ENCODE peak calls at places on chromosomes 3 and 15, in ten cellular contexts. One of them, this sample, is unnamed.

GRCh38 chr15:66841953-66842681 is 140.1 kb downstream of the SMAD6 start:
- DNase-seq in uterus: peak
- DNase-seq in BJ: peak
- DNase-seq in fibroblast of lung: peak
- DNase-seq in AG10803: peak
- DNase-seq in prostate gland: peak
- DNase-seq in OCI-LY7: no peak
- DNase-seq in thoracic aorta: peak
- DNase-seq in omental fat pad: peak
- DNase-seq in upper lobe of right lung: peak
- DNase-seq in this sample: peak

GRCh38 chr3:197881601-197882000 is 68.4 kb upstream of the RPL35A start:
- DNase-seq in uterus: no peak
- DNase-seq in BJ: no peak
- DNase-seq in fibroblast of lung: no peak
- DNase-seq in AG10803: no peak
- DNase-seq in prostate gland: no peak
- DNase-seq in OCI-LY7: no peak
- DNase-seq in thoracic aorta: no peak
- DNase-seq in omental fat pad: no peak
- DNase-seq in upper lobe of right lung: no peak
- DNase-seq in this sample: no peak

GRCh38 chr15:96326551-96327154 is 3.8 kb upstream of the NR2F2 start:
- DNase-seq in uterus: peak
- DNase-seq in BJ: no peak
- DNase-seq in fibroblast of lung: peak
- DNase-seq in AG10803: peak
- DNase-seq in prostate gland: no peak
- DNase-seq in OCI-LY7: no peak
- DNase-seq in thoracic aorta: no peak
- DNase-seq in omental fat pad: no peak
- DNase-seq in upper lobe of right lung: peak
- DNase-seq in this sample: peak

GRCh38 chr3:71581981-71582611 is 1.4 kb downstream of the FOXP1 start:
- DNase-seq in uterus: peak
- DNase-seq in BJ: no peak
- DNase-seq in fibroblast of lung: no peak
- DNase-seq in AG10803: peak
- DNase-seq in prostate gland: peak
- DNase-seq in OCI-LY7: peak
- DNase-seq in thoracic aorta: peak
- DNase-seq in omental fat pad: no peak
- DNase-seq in upper lobe of right lung: peak
- DNase-seq in this sample: no peak

GRCh38 chr15:67692573-67692972 is 132.7 kb upstream of the SKOR1 start:
- DNase-seq in uterus: no peak
- DNase-seq in BJ: no peak
- DNase-seq in fibroblast of lung: no peak
- DNase-seq in AG10803: no peak
- DNase-seq in prostate gland: no peak
- DNase-seq in OCI-LY7: no peak
- DNase-seq in thoracic aorta: no peak
- DNase-seq in omental fat pad: no peak
- DNase-seq in upper lobe of right lung: no peak
- DNase-seq in this sample: no peak

GRCh38 chr3:43296565-43296964 is 10.2 kb downstream of the SNRK start:
- DNase-seq in uterus: no peak
- DNase-seq in BJ: no peak
- DNase-seq in fibroblast of lung: peak
- DNase-seq in AG10803: peak
- DNase-seq in prostate gland: no peak
- DNase-seq in OCI-LY7: peak
- DNase-seq in thoracic aorta: no peak
- DNase-seq in omental fat pad: no peak
- DNase-seq in upper lobe of right lung: no peak
- DNase-seq in this sample: no peak

GRCh38 chr15:39582977-39583585 is 2.2 kb downstream of the THBS1 start:
- DNase-seq in uterus: no peak
- DNase-seq in BJ: peak
- DNase-seq in fibroblast of lung: no peak
- DNase-seq in AG10803: peak
- DNase-seq in prostate gland: no peak
- DNase-seq in OCI-LY7: no peak
- DNase-seq in thoracic aorta: no peak
- DNase-seq in omental fat pad: no peak
- DNase-seq in upper lobe of right lung: no peak
- DNase-seq in this sample: no peak

GRCh38 chr3:98733055-98733777 is 29.9 kb upstream of the ST3GAL6 start:
- DNase-seq in uterus: peak
- DNase-seq in BJ: no peak
- DNase-seq in fibroblast of lung: peak
- DNase-seq in AG10803: no peak
- DNase-seq in prostate gland: peak
- DNase-seq in OCI-LY7: no peak
- DNase-seq in thoracic aorta: no peak
- DNase-seq in omental fat pad: no peak
- DNase-seq in upper lobe of right lung: peak
- DNase-seq in this sample: peak

GRCh38 chr3:128447561-128448013 is 19.1 kb downstream of the DNAJB8 start:
- DNase-seq in uterus: no peak
- DNase-seq in BJ: no peak
- DNase-seq in fibroblast of lung: no peak
- DNase-seq in AG10803: no peak
- DNase-seq in prostate gland: no peak
- DNase-seq in OCI-LY7: no peak
- DNase-seq in thoracic aorta: no peak
- DNase-seq in omental fat pad: no peak
- DNase-seq in upper lobe of right lung: no peak
- DNase-seq in this sample: no peak

GRCh38 chr15:41115652-41116115 is 396 bp downstream of the INO80 start:
- DNase-seq in uterus: no peak
- DNase-seq in BJ: no peak
- DNase-seq in fibroblast of lung: peak
- DNase-seq in AG10803: peak
- DNase-seq in prostate gland: peak
- DNase-seq in OCI-LY7: peak
- DNase-seq in thoracic aorta: peak
- DNase-seq in omental fat pad: peak
- DNase-seq in upper lobe of right lung: peak
- DNase-seq in this sample: peak

GRCh38 chr15:57751177-57751800 is 44.8 kb downstream of the POLR2M start:
- DNase-seq in uterus: no peak
- DNase-seq in BJ: no peak
- DNase-seq in fibroblast of lung: peak
- DNase-seq in AG10803: peak
- DNase-seq in prostate gland: no peak
- DNase-seq in OCI-LY7: peak
- DNase-seq in thoracic aorta: no peak
- DNase-seq in omental fat pad: no peak
- DNase-seq in upper lobe of right lung: no peak
- DNase-seq in this sample: peak

GRCh38 chr3:131193671-131194291 is 167.1 kb downstream of the NEK11 start:
- DNase-seq in uterus: no peak
- DNase-seq in BJ: no peak
- DNase-seq in fibroblast of lung: no peak
- DNase-seq in AG10803: peak
- DNase-seq in prostate gland: no peak
- DNase-seq in OCI-LY7: no peak
- DNase-seq in thoracic aorta: no peak
- DNase-seq in omental fat pad: no peak
- DNase-seq in upper lobe of right lung: no peak
- DNase-seq in this sample: peak

GRCh38 chr3:78741066-78741645 is 1026.6 kb downstream of the ROBO1 start:
- DNase-seq in uterus: no peak
- DNase-seq in BJ: no peak
- DNase-seq in fibroblast of lung: no peak
- DNase-seq in AG10803: no peak
- DNase-seq in prostate gland: no peak
- DNase-seq in OCI-LY7: peak
- DNase-seq in thoracic aorta: no peak
- DNase-seq in omental fat pad: no peak
- DNase-seq in upper lobe of right lung: no peak
- DNase-seq in this sample: no peak

GRCh38 chr3:11204697-11205397 is 50.6 kb downstream of the HRH1 start:
- DNase-seq in uterus: no peak
- DNase-seq in BJ: no peak
- DNase-seq in fibroblast of lung: no peak
- DNase-seq in AG10803: no peak
- DNase-seq in prostate gland: no peak
- DNase-seq in OCI-LY7: no peak
- DNase-seq in thoracic aorta: no peak
- DNase-seq in omental fat pad: no peak
- DNase-seq in upper lobe of right lung: no peak
- DNase-seq in this sample: no peak

GRCh38 chr15:38002883-38003477 is 68.5 kb downstream of the TMCO5A start:
- DNase-seq in uterus: no peak
- DNase-seq in BJ: no peak
- DNase-seq in fibroblast of lung: peak
- DNase-seq in AG10803: peak
- DNase-seq in prostate gland: peak
- DNase-seq in OCI-LY7: peak
- DNase-seq in thoracic aorta: no peak
- DNase-seq in omental fat pad: peak
- DNase-seq in upper lobe of right lung: peak
- DNase-seq in this sample: peak
- TF ChIP-seq CTCF in uterus: no peak
- TF ChIP-seq CTCF in BJ: peak
- TF ChIP-seq CTCF in fibroblast of lung: peak
- TF ChIP-seq CTCF in AG10803: peak
- TF ChIP-seq CTCF in prostate gland: peak
- TF ChIP-seq CTCF in OCI-LY7: peak
- TF ChIP-seq CTCF in thoracic aorta: peak
- TF ChIP-seq CTCF in omental fat pad: no peak
- TF ChIP-seq CTCF in upper lobe of right lung: peak
- TF ChIP-seq CTCF in this sample: peak

DNA sequence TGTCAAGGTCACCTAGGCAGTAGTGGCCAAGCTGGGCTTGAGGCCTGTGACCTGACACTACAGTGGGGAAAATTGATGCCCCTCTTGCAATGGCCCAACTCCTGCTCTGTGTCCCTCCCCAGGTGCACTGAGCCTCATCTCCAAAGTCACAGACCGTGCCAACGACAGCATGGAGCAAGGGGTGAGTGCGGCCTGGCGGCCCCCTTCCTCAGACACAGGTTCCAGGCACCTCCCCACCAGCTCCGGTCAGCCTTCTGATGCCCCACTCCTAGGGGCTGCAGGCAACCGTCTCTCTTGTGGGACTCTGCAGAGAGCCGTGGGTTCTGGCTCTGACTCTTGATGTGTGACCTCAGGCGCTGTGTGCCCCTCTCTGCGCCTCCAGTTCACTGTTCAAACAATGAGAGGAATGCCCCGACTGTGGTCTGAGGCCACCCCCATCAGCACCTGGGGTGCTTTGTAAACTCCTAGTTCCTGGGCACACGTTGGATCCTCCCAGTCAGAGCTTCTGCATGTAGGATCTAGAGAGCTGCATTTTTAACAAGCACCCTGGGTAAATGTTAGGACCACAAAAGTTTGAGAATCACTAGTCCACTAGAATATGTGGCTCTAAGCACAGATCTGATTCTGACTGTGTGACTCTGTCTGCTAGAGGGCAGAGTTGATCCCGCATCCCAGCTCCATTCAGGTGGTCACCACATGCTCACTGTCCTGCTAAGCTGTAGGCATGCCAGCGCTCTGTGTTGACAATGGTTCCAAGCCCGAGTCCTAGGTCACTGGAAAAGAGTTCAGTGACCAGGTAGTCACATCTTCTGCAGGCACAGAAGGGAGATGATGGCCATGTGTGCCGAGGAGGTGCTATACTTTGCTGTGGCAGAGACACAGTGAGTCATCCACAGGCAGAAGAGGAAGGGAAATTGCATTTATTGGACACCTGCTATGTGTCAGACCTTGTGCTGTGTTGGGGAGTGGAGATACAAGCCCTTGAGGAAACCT is 46.2 kb upstream of the NR2C2 start:
- DNase-seq in uterus: no peak
- DNase-seq in BJ: no peak
- DNase-seq in fibroblast of lung: no peak
- DNase-seq in AG10803: no peak
- DNase-seq in prostate gland: no peak
- DNase-seq in OCI-LY7: no peak
- DNase-seq in thoracic aorta: no peak
- DNase-seq in omental fat pad: no peak
- DNase-seq in upper lobe of right lung: no peak
- DNase-seq in this sample: no peak
- TF ChIP-seq CTCF in uterus: no peak
- TF ChIP-seq CTCF in BJ: no peak
- TF ChIP-seq CTCF in fibroblast of lung: no peak
- TF ChIP-seq CTCF in AG10803: no peak
- TF ChIP-seq CTCF in prostate gland: no peak
- TF ChIP-seq CTCF in OCI-LY7: no peak
- TF ChIP-seq CTCF in thoracic aorta: no peak
- TF ChIP-seq CTCF in omental fat pad: no peak
- TF ChIP-seq CTCF in upper lobe of right lung: no peak
- TF ChIP-seq CTCF in this sample: no peak

GRCh38 chr3:47664519-47664918 is 85.9 kb upstream of the CSPG5 start:
- DNase-seq in uterus: no peak
- DNase-seq in BJ: no peak
- DNase-seq in fibroblast of lung: no peak
- DNase-seq in AG10803: peak
- DNase-seq in prostate gland: no peak
- DNase-seq in OCI-LY7: peak
- DNase-seq in thoracic aorta: no peak
- DNase-seq in omental fat pad: no peak
- DNase-seq in upper lobe of right lung: no peak
- DNase-seq in this sample: peak
- TF ChIP-seq CTCF in uterus: no peak
- TF ChIP-seq CTCF in BJ: peak
- TF ChIP-seq CTCF in fibroblast of lung: peak
- TF ChIP-seq CTCF in AG10803: peak
- TF ChIP-seq CTCF in prostate gland: no peak
- TF ChIP-seq CTCF in OCI-LY7: peak
- TF ChIP-seq CTCF in thoracic aorta: no peak
- TF ChIP-seq CTCF in omental fat pad: no peak
- TF ChIP-seq CTCF in upper lobe of right lung: peak
- TF ChIP-seq CTCF in this sample: no peak

DNA sequence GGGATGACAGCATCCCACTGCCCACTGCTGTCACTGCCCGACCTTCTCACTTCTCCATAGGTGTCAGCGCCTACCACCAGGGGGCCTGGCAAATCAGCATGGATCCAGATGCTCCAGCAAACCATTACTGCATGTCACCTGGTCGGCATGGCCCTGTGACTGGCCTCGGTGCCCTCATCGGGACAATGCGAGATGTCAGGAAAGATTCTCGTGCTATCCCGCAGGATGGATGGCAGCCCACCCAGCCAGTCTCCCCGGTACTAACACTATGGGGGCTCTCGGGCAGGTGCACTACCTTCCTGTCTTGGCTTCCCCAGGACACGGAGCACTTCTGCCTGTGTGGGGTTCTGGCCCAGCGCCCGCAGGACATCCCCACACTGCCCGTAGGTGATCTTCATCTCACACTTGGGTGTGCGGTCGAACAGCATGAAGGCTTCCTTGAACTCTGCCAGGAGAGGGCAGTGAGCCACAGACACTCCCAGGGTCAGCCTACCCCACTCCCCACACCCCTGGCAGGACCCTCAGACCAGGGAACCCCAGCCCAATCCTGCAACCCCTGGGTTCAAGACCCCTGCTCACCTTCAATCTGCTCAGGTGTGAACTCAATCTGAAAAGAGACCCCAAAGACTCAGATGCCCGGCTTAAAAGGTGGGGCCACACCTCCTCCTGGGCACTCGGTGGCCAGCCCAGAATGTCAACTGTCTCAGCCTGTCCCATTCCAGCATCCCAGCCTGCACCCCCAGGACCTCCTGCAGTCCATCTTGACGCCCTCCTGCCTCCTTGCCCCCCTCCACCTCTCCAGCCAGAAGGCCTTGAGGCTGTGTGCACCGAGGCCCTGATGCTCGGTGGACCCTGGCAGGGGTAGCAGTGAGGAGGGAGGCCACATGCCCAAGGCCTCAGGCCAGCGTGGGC is 2.6 kb downstream of the MYL3 start:
- DNase-seq in uterus: peak
- DNase-seq in BJ: no peak
- DNase-seq in fibroblast of lung: no peak
- DNase-seq in AG10803: no peak
- DNase-seq in prostate gland: no peak
- DNase-seq in OCI-LY7: peak
- DNase-seq in thoracic aorta: no peak
- DNase-seq in omental fat pad: no peak
- DNase-seq in upper lobe of right lung: peak
- DNase-seq in this sample: no peak
- TF ChIP-seq CTCF in uterus: no peak
- TF ChIP-seq CTCF in BJ: peak
- TF ChIP-seq CTCF in fibroblast of lung: peak
- TF ChIP-seq CTCF in AG10803: peak
- TF ChIP-seq CTCF in prostate gland: peak
- TF ChIP-seq CTCF in OCI-LY7: peak
- TF ChIP-seq CTCF in thoracic aorta: no peak
- TF ChIP-seq CTCF in omental fat pad: no peak
- TF ChIP-seq CTCF in upper lobe of right lung: peak
- TF ChIP-seq CTCF in this sample: peak

This sample was measured in A549.